ENCODE peak calls at places on chromosomes 16 and 17, in seven cellular contexts. One of them, this sample, is unnamed.

GRCh38 chr17:51588063-51588462 is 327.7 kb downstream of the UTP18 start:
- DNase-seq in fibroblast of lung: no peak
- DNase-seq in colonic mucosa: no peak
- DNase-seq in RWPE2: no peak
- DNase-seq in upper lobe of left lung: no peak
- DNase-seq in CD8-positive, alpha-beta T cell: no peak
- DNase-seq in SJCRH30: no peak
- DNase-seq in this sample: no peak

GRCh38 chr17:930258-930657 is 49.3 kb downstream of the NXN start:
- DNase-seq in fibroblast of lung: no peak
- DNase-seq in colonic mucosa: no peak
- DNase-seq in RWPE2: no peak
- DNase-seq in upper lobe of left lung: no peak
- DNase-seq in CD8-positive, alpha-beta T cell: no peak
- DNase-seq in SJCRH30: no peak
- DNase-seq in this sample: no peak

GRCh38 chr16:50781518-50781917 is 39.6 kb downstream of the CYLD start:
- DNase-seq in fibroblast of lung: no peak
- DNase-seq in colonic mucosa: no peak
- DNase-seq in RWPE2: no peak
- DNase-seq in upper lobe of left lung: no peak
- DNase-seq in CD8-positive, alpha-beta T cell: no peak
- DNase-seq in SJCRH30: no peak
- DNase-seq in this sample: no peak

GRCh38 chr16:85718682-85719081 is 29.9 kb upstream of the GINS2 start:
- DNase-seq in fibroblast of lung: no peak
- DNase-seq in colonic mucosa: peak; percentile 40
- DNase-seq in RWPE2: no peak
- DNase-seq in upper lobe of left lung: no peak
- DNase-seq in CD8-positive, alpha-beta T cell: no peak
- DNase-seq in SJCRH30: no peak
- DNase-seq in this sample: no peak

GRCh38 chr17:70017112-70017511 is 57.9 kb upstream of the KCNJ16 start:
- DNase-seq in fibroblast of lung: no peak
- DNase-seq in colonic mucosa: no peak
- DNase-seq in RWPE2: no peak
- DNase-seq in upper lobe of left lung: no peak
- DNase-seq in CD8-positive, alpha-beta T cell: no peak
- DNase-seq in SJCRH30: no peak
- DNase-seq in this sample: no peak

GRCh38 chr16:57277586-57277985 is 6.9 kb downstream of the PLLP start:
- DNase-seq in fibroblast of lung: peak; percentile 88
- DNase-seq in colonic mucosa: peak; percentile 48
- DNase-seq in RWPE2: peak; percentile 96
- DNase-seq in upper lobe of left lung: no peak
- DNase-seq in CD8-positive, alpha-beta T cell: peak; percentile 44
- DNase-seq in SJCRH30: peak; percentile 83
- DNase-seq in this sample: peak; percentile 27

GRCh38 chr17:2792541-2793169 is 3.6 kb upstream of the RAP1GAP2 start:
- DNase-seq in fibroblast of lung: no peak
- DNase-seq in colonic mucosa: no peak
- DNase-seq in RWPE2: no peak
- DNase-seq in upper lobe of left lung: no peak
- DNase-seq in CD8-positive, alpha-beta T cell: peak; percentile 69
- DNase-seq in SJCRH30: no peak
- DNase-seq in this sample: peak; percentile 89

GRCh38 chr17:1577186-1577585 is 14.6 kb upstream of the PITPNA start:
- DNase-seq in fibroblast of lung: peak; percentile 92
- DNase-seq in colonic mucosa: peak; percentile 70
- DNase-seq in RWPE2: peak; percentile 80
- DNase-seq in upper lobe of left lung: peak; percentile 90
- DNase-seq in CD8-positive, alpha-beta T cell: no peak
- DNase-seq in SJCRH30: peak; percentile 25
- DNase-seq in this sample: no peak

GRCh38 chr16:275786-276232 is at the start of gene RGS11:
- DNase-seq in fibroblast of lung: no peak
- DNase-seq in colonic mucosa: no peak
- DNase-seq in RWPE2: no peak
- DNase-seq in upper lobe of left lung: peak; percentile 87
- DNase-seq in CD8-positive, alpha-beta T cell: no peak
- DNase-seq in SJCRH30: no peak
- DNase-seq in this sample: no peak

GRCh38 chr17:9472541-9472940 is 103.1 kb downstream of the STX8 start:
- DNase-seq in fibroblast of lung: peak; percentile 79
- DNase-seq in colonic mucosa: no peak
- DNase-seq in RWPE2: no peak
- DNase-seq in upper lobe of left lung: no peak
- DNase-seq in CD8-positive, alpha-beta T cell: no peak
- DNase-seq in SJCRH30: peak; percentile 69
- DNase-seq in this sample: no peak

GRCh38 chr16:57632568-57632967 is 4.1 kb downstream of the ADGRG1 start:
- DNase-seq in fibroblast of lung: peak; percentile 65
- DNase-seq in colonic mucosa: no peak
- DNase-seq in RWPE2: no peak
- DNase-seq in upper lobe of left lung: no peak
- DNase-seq in CD8-positive, alpha-beta T cell: no peak
- DNase-seq in SJCRH30: no peak
- DNase-seq in this sample: no peak

GRCh38 chr17:31318298-31319190 is 2.9 kb downstream of the EVI2A start:
- DNase-seq in fibroblast of lung: peak; percentile 93
- DNase-seq in colonic mucosa: peak; percentile 28
- DNase-seq in RWPE2: no peak
- DNase-seq in upper lobe of left lung: no peak
- DNase-seq in CD8-positive, alpha-beta T cell: peak; percentile 72
- DNase-seq in SJCRH30: no peak
- DNase-seq in this sample: peak; percentile 73

GRCh38 chr17:81561494-81561885 is 9.3 kb upstream of the FAAP100 start:
- DNase-seq in fibroblast of lung: peak; percentile 67
- DNase-seq in colonic mucosa: no peak
- DNase-seq in RWPE2: no peak
- DNase-seq in upper lobe of left lung: no peak
- DNase-seq in CD8-positive, alpha-beta T cell: no peak
- DNase-seq in SJCRH30: no peak
- DNase-seq in this sample: no peak

GRCh38 chr16:23318639-23319038 is 16.5 kb downstream of the SCNN1B start:
- DNase-seq in fibroblast of lung: no peak
- DNase-seq in colonic mucosa: peak; percentile 64
- DNase-seq in RWPE2: no peak
- DNase-seq in upper lobe of left lung: no peak
- DNase-seq in CD8-positive, alpha-beta T cell: no peak
- DNase-seq in SJCRH30: no peak
- DNase-seq in this sample: no peak

GRCh38 chr17:12116143-12116542 is 95.5 kb downstream of the MAP2K4 start:
- DNase-seq in fibroblast of lung: no peak
- DNase-seq in colonic mucosa: no peak
- DNase-seq in RWPE2: no peak
- DNase-seq in upper lobe of left lung: no peak
- DNase-seq in CD8-positive, alpha-beta T cell: no peak
- DNase-seq in SJCRH30: no peak
- DNase-seq in this sample: no peak

GRCh38 chr16:977096-977701 is 4.4 kb upstream of the SOX8 start:
- DNase-seq in fibroblast of lung: no peak
- DNase-seq in colonic mucosa: no peak
- DNase-seq in RWPE2: no peak
- DNase-seq in upper lobe of left lung: peak; percentile 82
- DNase-seq in CD8-positive, alpha-beta T cell: no peak
- DNase-seq in SJCRH30: no peak
- DNase-seq in this sample: no peak

GRCh38 chr17:56786989-56787482 is 46.7 kb downstream of the C17orf67 start:
- DNase-seq in fibroblast of lung: peak; percentile 96
- DNase-seq in colonic mucosa: no peak
- DNase-seq in RWPE2: peak; percentile 87
- DNase-seq in upper lobe of left lung: no peak
- DNase-seq in CD8-positive, alpha-beta T cell: no peak
- DNase-seq in SJCRH30: no peak
- DNase-seq in this sample: peak; percentile 48

GRCh38 chr17:16922386-16923096 is 49.4 kb downstream of the TNFRSF13B start:
- DNase-seq in fibroblast of lung: no peak
- DNase-seq in colonic mucosa: no peak
- DNase-seq in RWPE2: peak; percentile 15
- DNase-seq in upper lobe of left lung: no peak
- DNase-seq in CD8-positive, alpha-beta T cell: no peak
- DNase-seq in SJCRH30: peak; percentile 8
- DNase-seq in this sample: no peak

GRCh38 chr17:8155341-8156173 is 3.4 kb upstream of the PER1 start:
- DNase-seq in fibroblast of lung: no peak
- DNase-seq in colonic mucosa: no peak
- DNase-seq in RWPE2: no peak
- DNase-seq in upper lobe of left lung: no peak
- DNase-seq in CD8-positive, alpha-beta T cell: peak; percentile 16
- DNase-seq in SJCRH30: no peak
- DNase-seq in this sample: no peak

DNA sequence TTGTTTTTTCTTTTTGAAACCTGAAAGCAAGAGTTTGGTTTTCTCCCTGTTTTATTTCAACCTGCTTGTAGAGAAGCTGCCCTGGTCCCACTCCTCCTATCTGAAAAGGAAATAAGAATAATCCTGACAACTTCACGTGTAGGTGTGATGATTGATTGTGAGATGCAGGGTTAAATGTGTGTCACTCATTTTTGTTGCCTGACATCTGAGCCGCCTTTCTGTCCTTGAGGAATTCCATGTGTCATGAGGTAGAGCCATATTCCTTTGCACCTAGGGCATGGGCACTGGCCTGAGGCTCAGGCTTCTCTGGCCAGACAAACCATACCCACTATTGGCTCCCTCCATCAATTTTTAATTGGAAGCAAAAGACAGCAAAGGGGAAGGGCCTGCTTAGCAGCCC is 10.2 kb upstream of the SMPD3 start:
- DNase-seq in fibroblast of lung: no peak
- DNase-seq in colonic mucosa: no peak
- DNase-seq in RWPE2: no peak
- DNase-seq in upper lobe of left lung: no peak
- DNase-seq in CD8-positive, alpha-beta T cell: no peak
- DNase-seq in SJCRH30: no peak
- DNase-seq in this sample: no peak
- H3K4me1 ChIP-seq in fibroblast of lung: no peaks in the 10 kb centered on the region
- H3K4me1 ChIP-seq in colonic mucosa: no peaks in the 10 kb centered on the region
- H3K4me1 ChIP-seq in RWPE2: no peaks in the 10 kb centered on the region
- H3K4me1 ChIP-seq in upper lobe of left lung: no peaks in the 10 kb centered on the region
- H3K4me1 ChIP-seq in CD8-positive, alpha-beta T cell: peaks cover 1% of the 10 kb centered on the region
- H3K4me1 ChIP-seq in SJCRH30: no peaks in the 10 kb centered on the region
- H3K4me1 ChIP-seq in this sample: peaks cover under 1% of the 10 kb centered on the region

GRCh38 chr16:82865412-82865811 is 238.6 kb downstream of the CDH13 start:
- DNase-seq in fibroblast of lung: no peak
- DNase-seq in colonic mucosa: no peak
- DNase-seq in RWPE2: no peak
- DNase-seq in upper lobe of left lung: no peak
- DNase-seq in CD8-positive, alpha-beta T cell: no peak
- DNase-seq in SJCRH30: no peak
- DNase-seq in this sample: no peak
- H3K9me3 ChIP-seq in fibroblast of lung: no peaks in the 10 kb centered on the region
- H3K9me3 ChIP-seq in colonic mucosa: no peaks in the 10 kb centered on the region
- H3K9me3 ChIP-seq in RWPE2: peaks cover 6% of the 10 kb centered on the region
- H3K9me3 ChIP-seq in upper lobe of left lung: peaks cover 4% of the 10 kb centered on the region
- H3K9me3 ChIP-seq in CD8-positive, alpha-beta T cell: no peaks in the 10 kb centered on the region
- H3K9me3 ChIP-seq in SJCRH30: no peaks in the 10 kb centered on the region
- H3K9me3 ChIP-seq in this sample: no peaks in the 10 kb centered on the region

GRCh38 chr16:87844809-87845208 is 24.5 kb downstream of the SLC7A5 start:
- DNase-seq in fibroblast of lung: no peak
- DNase-seq in colonic mucosa: no peak
- DNase-seq in RWPE2: no peak
- DNase-seq in upper lobe of left lung: no peak
- DNase-seq in CD8-positive, alpha-beta T cell: no peak
- DNase-seq in SJCRH30: no peak
- DNase-seq in this sample: no peak
- H3K36me3 ChIP-seq in fibroblast of lung: peaks cover 4% of the 10 kb centered on the region
- H3K36me3 ChIP-seq in colonic mucosa: no peaks in the 10 kb centered on the region
- H3K36me3 ChIP-seq in RWPE2: peaks cover 98% of the 10 kb centered on the region
- H3K36me3 ChIP-seq in upper lobe of left lung: no peaks in the 10 kb centered on the region
- H3K36me3 ChIP-seq in CD8-positive, alpha-beta T cell: no peaks in the 10 kb centered on the region
- H3K36me3 ChIP-seq in SJCRH30: peaks cover 27% of the 10 kb centered on the region
- H3K36me3 ChIP-seq in this sample: peaks cover 9% of the 10 kb centered on the region

GRCh38 chr16:89384282-89384681 is 106.1 kb downstream of the ANKRD11 start:
- DNase-seq in fibroblast of lung: no peak
- DNase-seq in colonic mucosa: no peak
- DNase-seq in RWPE2: no peak
- DNase-seq in upper lobe of left lung: no peak
- DNase-seq in CD8-positive, alpha-beta T cell: no peak
- DNase-seq in SJCRH30: no peak
- DNase-seq in this sample: no peak

GRCh38 chr16:89383095-89384003 is 107.0 kb downstream of the ANKRD11 start:
- DNase-seq in fibroblast of lung: peak; percentile 45
- DNase-seq in colonic mucosa: peak; percentile 79
- DNase-seq in RWPE2: no peak
- DNase-seq in upper lobe of left lung: no peak
- DNase-seq in CD8-positive, alpha-beta T cell: peak; percentile 32
- DNase-seq in SJCRH30: peak; percentile 53
- DNase-seq in this sample: no peak

GRCh38 chr16:89380681-89381080 is 109.7 kb downstream of the ANKRD11 start:
- DNase-seq in fibroblast of lung: no peak
- DNase-seq in colonic mucosa: no peak
- DNase-seq in RWPE2: no peak
- DNase-seq in upper lobe of left lung: no peak
- DNase-seq in CD8-positive, alpha-beta T cell: no peak
- DNase-seq in SJCRH30: no peak
- DNase-seq in this sample: no peak

GRCh38 chr16:89378947-89379771 is 111.2 kb downstream of the ANKRD11 start:
- DNase-seq in fibroblast of lung: no peak
- DNase-seq in colonic mucosa: no peak
- DNase-seq in RWPE2: no peak
- DNase-seq in upper lobe of left lung: no peak
- DNase-seq in CD8-positive, alpha-beta T cell: no peak
- DNase-seq in SJCRH30: no peak
- DNase-seq in this sample: no peak

DNA sequence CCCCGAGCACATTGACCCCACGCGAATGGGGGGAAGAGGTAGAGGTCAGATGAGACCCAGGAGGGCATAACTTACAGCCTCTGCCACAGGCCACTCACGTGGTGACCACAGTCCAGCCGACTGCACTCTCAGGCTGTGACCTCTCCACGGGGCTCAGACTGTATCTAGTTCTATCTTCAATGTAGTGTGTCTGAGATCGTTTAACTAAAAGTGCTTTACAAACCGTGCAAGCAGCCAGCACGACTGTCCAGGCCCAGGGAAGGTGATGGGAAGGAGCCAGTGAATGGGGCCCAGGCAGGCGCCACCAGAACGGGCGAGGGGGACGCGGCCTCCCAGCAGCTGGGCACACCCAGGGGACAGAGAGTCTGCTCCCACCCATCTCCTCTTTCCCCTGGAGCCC is 108.6 kb downstream of the ANKRD11 start:
- DNase-seq in fibroblast of lung: no peak
- DNase-seq in colonic mucosa: no peak
- DNase-seq in RWPE2: no peak
- DNase-seq in upper lobe of left lung: no peak
- DNase-seq in CD8-positive, alpha-beta T cell: no peak
- DNase-seq in SJCRH30: no peak
- DNase-seq in this sample: no peak
- H3K4me1 ChIP-seq in fibroblast of lung: peaks cover 7% of the 10 kb centered on the region
- H3K4me1 ChIP-seq in colonic mucosa: peaks cover 15% of the 10 kb centered on the region
- H3K4me1 ChIP-seq in RWPE2: peaks cover 36% of the 10 kb centered on the region
- H3K4me1 ChIP-seq in upper lobe of left lung: peaks cover 74% of the 10 kb centered on the region
- H3K4me1 ChIP-seq in CD8-positive, alpha-beta T cell: peaks cover 88% of the 10 kb centered on the region
- H3K4me1 ChIP-seq in SJCRH30: no peaks in the 10 kb centered on the region
- H3K4me1 ChIP-seq in this sample: peaks cover 95% of the 10 kb centered on the region

GRCh38 chr17:34566873-34567272 is 12.5 kb upstream of the TMEM132E start:
- DNase-seq in fibroblast of lung: no peak
- DNase-seq in colonic mucosa: no peak
- DNase-seq in RWPE2: no peak
- DNase-seq in upper lobe of left lung: no peak
- DNase-seq in CD8-positive, alpha-beta T cell: no peak
- DNase-seq in SJCRH30: no peak
- DNase-seq in this sample: no peak
- H3K9me3 ChIP-seq in fibroblast of lung: no peaks in the 10 kb centered on the region
- H3K9me3 ChIP-seq in colonic mucosa: no peaks in the 10 kb centered on the region
- H3K9me3 ChIP-seq in RWPE2: no peaks in the 10 kb centered on the region
- H3K9me3 ChIP-seq in upper lobe of left lung: no peaks in the 10 kb centered on the region
- H3K9me3 ChIP-seq in CD8-positive, alpha-beta T cell: no peaks in the 10 kb centered on the region
- H3K9me3 ChIP-seq in SJCRH30: no peaks in the 10 kb centered on the region
- H3K9me3 ChIP-seq in this sample: no peaks in the 10 kb centered on the region

GRCh38 chr16:2500634-2500936 is 13.2 kb upstream of the ATP6V0C start:
- DNase-seq in fibroblast of lung: no peak
- DNase-seq in colonic mucosa: no peak
- DNase-seq in RWPE2: no peak
- DNase-seq in upper lobe of left lung: no peak
- DNase-seq in CD8-positive, alpha-beta T cell: no peak
- DNase-seq in SJCRH30: no peak
- DNase-seq in this sample: no peak
- H3K36me3 ChIP-seq in fibroblast of lung: peaks cover 12% of the 10 kb centered on the region
- H3K36me3 ChIP-seq in colonic mucosa: no peaks in the 10 kb centered on the region
- H3K36me3 ChIP-seq in RWPE2: peaks cover 9% of the 10 kb centered on the region
- H3K36me3 ChIP-seq in upper lobe of left lung: peaks cover 12% of the 10 kb centered on the region
- H3K36me3 ChIP-seq in CD8-positive, alpha-beta T cell: no peaks in the 10 kb centered on the region
- H3K36me3 ChIP-seq in SJCRH30: no peaks in the 10 kb centered on the region
- H3K36me3 ChIP-seq in this sample: no peaks in the 10 kb centered on the region